ENCODE peak calls at places on chromosomes 7 and 10, in five cellular contexts. One of them, this sample, is unnamed. For H3K9me3, the result is how much of the 10 kb centered on the place peaks cover.

GRCh38 chr10:102740229-102740628 is 3.5 kb upstream of the WBP1L start:
- DNase-seq in mesenchymal stem cell: no peak
- DNase-seq in IMR-90: no peak
- DNase-seq in H9: no peak
- DNase-seq in H1: no peak
- DNase-seq in this sample: no peak

GRCh38 chr10:99551158-99551557 is 18.4 kb downstream of the NKX2-3 start:
- DNase-seq in IMR-90: peak
- DNase-seq in H1: no peak
- DNase-seq in H9: no peak
- DNase-seq in mesenchymal stem cell: peak
- DNase-seq in this sample: no peak

GRCh38 chr10:88254091-88254490 is 329.0 kb downstream of the RNLS start:
- DNase-seq in H9: no peak
- DNase-seq in mesenchymal stem cell: peak
- DNase-seq in H1: no peak
- DNase-seq in IMR-90: peak
- DNase-seq in this sample: no peak

GRCh38 chr10:132679640-132680039 is 106.3 kb downstream of the NKX6-2 start:
- DNase-seq in H1: no peak
- DNase-seq in IMR-90: no peak
- DNase-seq in mesenchymal stem cell: no peak
- DNase-seq in H9: no peak
- DNase-seq in this sample: no peak

GRCh38 chr7:77415822-77416620 is at the start of gene GSAP:
- DNase-seq in IMR-90: no peak
- DNase-seq in mesenchymal stem cell: peak
- DNase-seq in H9: peak
- DNase-seq in H1: peak
- DNase-seq in this sample: peak

GRCh38 chr10:73941300-73941699 is 30.4 kb downstream of the PLAU start:
- DNase-seq in mesenchymal stem cell: peak
- DNase-seq in IMR-90: no peak
- DNase-seq in H9: no peak
- DNase-seq in H1: no peak
- DNase-seq in this sample: no peak

GRCh38 chr10:666237-667012 is 23.0 kb downstream of the DIP2C start:
- DNase-seq in mesenchymal stem cell: no peak
- DNase-seq in IMR-90: no peak
- DNase-seq in H1: peak
- DNase-seq in H9: no peak
- DNase-seq in this sample: no peak

GRCh38 chr10:62813981-62814380 is 2.2 kb downstream of the EGR2 start:
- DNase-seq in H1: no peak
- DNase-seq in mesenchymal stem cell: no peak
- DNase-seq in H9: no peak
- DNase-seq in IMR-90: no peak
- DNase-seq in this sample: no peak

GRCh38 chr7:46603296-46603701 is 682.2 kb upstream of the IGFBP3 start:
- DNase-seq in H9: no peak
- DNase-seq in H1: no peak
- DNase-seq in IMR-90: no peak
- DNase-seq in mesenchymal stem cell: peak
- DNase-seq in this sample: no peak

GRCh38 chr10:132972986-132973902 is 30.9 kb upstream of the CFAP46 start:
- DNase-seq in IMR-90: no peak
- DNase-seq in mesenchymal stem cell: no peak
- DNase-seq in H9: no peak
- DNase-seq in H1: no peak
- DNase-seq in this sample: no peak

GRCh38 chr7:46160861-46161260 is 239.8 kb upstream of the IGFBP3 start:
- DNase-seq in mesenchymal stem cell: no peak
- DNase-seq in H9: no peak
- DNase-seq in IMR-90: no peak
- DNase-seq in H1: no peak
- DNase-seq in this sample: no peak

GRCh38 chr10:20871970-20872369 is 25.1 kb downstream of the NEBL start:
- DNase-seq in IMR-90: no peak
- DNase-seq in mesenchymal stem cell: no peak
- DNase-seq in H1: no peak
- DNase-seq in H9: no peak
- DNase-seq in this sample: no peak

GRCh38 chr7:132859199-132859598 is 222.7 kb downstream of the CHCHD3 start:
- DNase-seq in IMR-90: no peak
- DNase-seq in H1: no peak
- DNase-seq in mesenchymal stem cell: no peak
- DNase-seq in H9: no peak
- DNase-seq in this sample: no peak

GRCh38 chr10:21675157-21675796 is 141.2 kb downstream of the MLLT10 start:
- DNase-seq in H1: no peak
- DNase-seq in mesenchymal stem cell: peak
- DNase-seq in IMR-90: peak
- DNase-seq in H9: no peak
- DNase-seq in this sample: peak

GRCh38 chr7:15561840-15562239 is at the start of gene AGMO:
- DNase-seq in IMR-90: no peak
- DNase-seq in H1: no peak
- DNase-seq in H9: no peak
- DNase-seq in mesenchymal stem cell: no peak
- DNase-seq in this sample: peak

GRCh38 chr7:128381161-128381821 is 19.8 kb upstream of the PRRT4 start:
- DNase-seq in H1: peak
- DNase-seq in IMR-90: no peak
- DNase-seq in H9: peak
- DNase-seq in mesenchymal stem cell: no peak
- DNase-seq in this sample: no peak

GRCh38 chr7:148303295-148304013 is 287.1 kb upstream of the C7orf33 start:
- DNase-seq in mesenchymal stem cell: peak
- DNase-seq in H1: no peak
- DNase-seq in H9: no peak
- DNase-seq in IMR-90: no peak
- DNase-seq in this sample: no peak

GRCh38 chr7:129013048-129013721 is 41.7 kb downstream of the TNPO3 start:
- DNase-seq in mesenchymal stem cell: no peak
- DNase-seq in H1: no peak
- DNase-seq in IMR-90: no peak
- DNase-seq in H9: no peak
- DNase-seq in this sample: no peak

GRCh38 chr10:5873515-5873995 is 16.1 kb downstream of the ANKRD16 start:
- DNase-seq in mesenchymal stem cell: peak
- DNase-seq in IMR-90: peak
- DNase-seq in H1: peak
- DNase-seq in H9: peak
- DNase-seq in this sample: peak

GRCh38 chr10:24000271-24000813 is 208.6 kb upstream of the KIAA1217 start:
- DNase-seq in mesenchymal stem cell: no peak
- DNase-seq in IMR-90: no peak
- DNase-seq in H9: no peak
- DNase-seq in H1: no peak
- DNase-seq in this sample: no peak

GRCh38 chr7:34341331-34341730 is 316.7 kb upstream of the NPSR1 start:
- DNase-seq in H1: no peak
- DNase-seq in IMR-90: no peak
- DNase-seq in mesenchymal stem cell: no peak
- DNase-seq in H9: no peak
- DNase-seq in this sample: no peak

GRCh38 chr7:23347682-23348180 is 48.6 kb downstream of the MALSU1 start:
- DNase-seq in H1: no peak
- DNase-seq in IMR-90: peak
- DNase-seq in mesenchymal stem cell: peak
- DNase-seq in H9: no peak
- DNase-seq in this sample: no peak

GRCh38 chr7:92020636-92021035 is 80.0 kb downstream of the AKAP9 start:
- DNase-seq in H9: no peak
- DNase-seq in H1: no peak
- DNase-seq in IMR-90: peak
- DNase-seq in mesenchymal stem cell: no peak
- DNase-seq in this sample: no peak

GRCh38 chr7:128076216-128076821 is 45.1 kb upstream of the LRRC4 start:
- DNase-seq in H9: no peak
- DNase-seq in mesenchymal stem cell: no peak
- DNase-seq in H1: no peak
- DNase-seq in IMR-90: no peak
- DNase-seq in this sample: no peak

GRCh38 chr10:95308389-95309302 is 17.8 kb upstream of the PDLIM1 start:
- DNase-seq in mesenchymal stem cell: peak
- DNase-seq in IMR-90: peak
- DNase-seq in H9: no peak
- DNase-seq in H1: no peak
- DNase-seq in this sample: no peak

GRCh38 chr7:82358923-82359322 is 84.7 kb downstream of the CACNA2D1 start:
- DNase-seq in H1: no peak
- DNase-seq in mesenchymal stem cell: no peak
- DNase-seq in IMR-90: no peak
- DNase-seq in H9: no peak
- DNase-seq in this sample: no peak

GRCh38 chr10:89119651-89120050 is 87.5 kb downstream of the CH25H start:
- DNase-seq in H9: no peak
- DNase-seq in IMR-90: no peak
- DNase-seq in H1: no peak
- DNase-seq in mesenchymal stem cell: no peak
- DNase-seq in this sample: no peak

GRCh38 chr7:15839415-15840100 is 153.1 kb upstream of the MEOX2 start:
- DNase-seq in H9: peak
- DNase-seq in mesenchymal stem cell: peak
- DNase-seq in H1: peak
- DNase-seq in IMR-90: no peak
- DNase-seq in this sample: peak

GRCh38 chr10:13340626-13341370 is 7.3 kb downstream of the SEPHS1 start:
- DNase-seq in IMR-90: no peak
- DNase-seq in H1: no peak
- DNase-seq in mesenchymal stem cell: no peak
- DNase-seq in H9: no peak
- DNase-seq in this sample: no peak

GRCh38 chr7:67343566-67343965 is 346.9 kb downstream of the TYW1 start:
- DNase-seq in IMR-90: no peak
- DNase-seq in H1: no peak
- DNase-seq in H9: no peak
- DNase-seq in mesenchymal stem cell: no peak
- DNase-seq in this sample: no peak

GRCh38 chr10:114754445-114755320 is 66.9 kb upstream of the FHIP2A start:
- DNase-seq in IMR-90: peak
- DNase-seq in H9: no peak
- DNase-seq in mesenchymal stem cell: peak
- DNase-seq in H1: no peak
- DNase-seq in this sample: no peak

GRCh38 chr7:115816318-115816974 is 214.1 kb downstream of the TFEC start:
- DNase-seq in H1: no peak
- DNase-seq in H9: no peak
- DNase-seq in mesenchymal stem cell: no peak
- DNase-seq in IMR-90: no peak
- DNase-seq in this sample: no peak

GRCh38 chr10:44828515-44829142 is 82.5 kb upstream of the TMEM72 start:
- DNase-seq in H9: no peak
- DNase-seq in H1: no peak
- DNase-seq in mesenchymal stem cell: no peak
- DNase-seq in IMR-90: peak
- DNase-seq in this sample: no peak

GRCh38 chr10:98267894-98268693 is at the start of gene LOXL4:
- DNase-seq in IMR-90: no peak
- DNase-seq in mesenchymal stem cell: peak
- DNase-seq in H9: no peak
- DNase-seq in H1: no peak
- DNase-seq in this sample: peak

GRCh38 chr7:111083423-111083822 is 7.5 kb upstream of the LRRN3 start:
- DNase-seq in H1: no peak
- DNase-seq in IMR-90: peak
- DNase-seq in H9: no peak
- DNase-seq in mesenchymal stem cell: peak
- DNase-seq in this sample: no peak

GRCh38 chr7:158276414-158277218 is 311.0 kb downstream of the PTPRN2 start:
- DNase-seq in H9: peak
- DNase-seq in IMR-90: no peak
- DNase-seq in mesenchymal stem cell: no peak
- DNase-seq in H1: no peak
- DNase-seq in this sample: no peak

GRCh38 chr7:158275711-158276413 is 311.8 kb downstream of the PTPRN2 start:
- DNase-seq in H1: no peak
- DNase-seq in mesenchymal stem cell: no peak
- DNase-seq in IMR-90: no peak
- DNase-seq in H9: peak
- DNase-seq in this sample: no peak

GRCh38 chr7:158273138-158273651 is 314.4 kb downstream of the PTPRN2 start:
- DNase-seq in IMR-90: no peak
- DNase-seq in H9: peak
- DNase-seq in H1: no peak
- DNase-seq in mesenchymal stem cell: no peak
- DNase-seq in this sample: no peak

GRCh38 chr7:158274404-158274811 is 313.2 kb downstream of the PTPRN2 start:
- DNase-seq in IMR-90: no peak
- DNase-seq in H9: peak
- DNase-seq in mesenchymal stem cell: no peak
- DNase-seq in H1: no peak
- DNase-seq in this sample: no peak

GRCh38 chr7:158274996-158275395 is 312.6 kb downstream of the PTPRN2 start:
- DNase-seq in H9: peak
- DNase-seq in IMR-90: no peak
- DNase-seq in mesenchymal stem cell: no peak
- DNase-seq in H1: no peak
- DNase-seq in this sample: no peak
- H3K9me3 ChIP-seq in H9: under half
- H3K9me3 ChIP-seq in IMR-90: half or more
- H3K9me3 ChIP-seq in mesenchymal stem cell: under half
- H3K9me3 ChIP-seq in H1: under half
- H3K9me3 ChIP-seq in this sample: under half

GRCh38 chr10:48475943-48476278 is 129.0 kb downstream of the ARHGAP22 start:
- DNase-seq in IMR-90: no peak
- DNase-seq in H9: no peak
- DNase-seq in H1: no peak
- DNase-seq in mesenchymal stem cell: no peak
- DNase-seq in this sample: no peak
- H3K4ac ChIP-seq in IMR-90: no peak
- H3K4ac ChIP-seq in H9: peak
- H3K4ac ChIP-seq in H1: peak
- H3K4ac ChIP-seq in mesenchymal stem cell: peak
- H3K4ac ChIP-seq in this sample: no peak

GRCh38 chr7:154584352-154585252 is 418.3 kb downstream of the PAXIP1 start:
- DNase-seq in H1: peak
- DNase-seq in H9: no peak
- DNase-seq in IMR-90: no peak
- DNase-seq in mesenchymal stem cell: no peak
- DNase-seq in this sample: no peak
- H3K9me3 ChIP-seq in H1: under half
- H3K9me3 ChIP-seq in H9: under half
- H3K9me3 ChIP-seq in IMR-90: half or more
- H3K9me3 ChIP-seq in mesenchymal stem cell: under half
- H3K9me3 ChIP-seq in this sample: under half

GRCh38 chr7:138656952-138657351 is 44.2 kb downstream of the SVOPL start:
- DNase-seq in IMR-90: no peak
- DNase-seq in H1: no peak
- DNase-seq in H9: no peak
- DNase-seq in mesenchymal stem cell: no peak
- DNase-seq in this sample: no peak
- H3K4ac ChIP-seq in IMR-90: no peak
- H3K4ac ChIP-seq in H1: no peak
- H3K4ac ChIP-seq in H9: no peak
- H3K4ac ChIP-seq in mesenchymal stem cell: no peak
- H3K4ac ChIP-seq in this sample: no peak

This sample was measured in neuronal stem cell.